ENCODE peak calls at places on chromosomes 4 and X, in eight cellular contexts. I is neuronal stem cell; Z is posterior vena cava; U is amygdala; G is stimulated activated CD4-positive, alpha-beta T cell treated with anti-CD3 and anti-CD28 coated beads, Interleukin-12 subunit alpha, Interleukin-12 subunit beta, amount 100 ng/mL, for 24 hours; Q is GM10248; F is colonic mucosa; P is T-helper 2 cell. O is an unnamed sample.

GRCh38 chrX:151177141-151178027 is 1.0 kb downstream of the GPR50 start:
- DNase-seq in I (peak), Z (no peak), U (no peak), G (no peak), Q (no peak), F (no peak), P (no peak), O (no peak)

GRCh38 chr4:8648296-8648695 is 55.7 kb downstream of the CPZ start:
- DNase-seq in I (no peak), Z (peak), U (no peak), G (no peak), Q (no peak), F (no peak), P (no peak), O (no peak)

GRCh38 chr4:182549386-182549785 is 306.2 kb downstream of the TENM3 start:
- DNase-seq in I (no peak), Z (no peak), U (no peak), G (no peak), Q (no peak), F (no peak), P (no peak), O (no peak)

GRCh38 chr4:175614880-175615279 is 197.2 kb downstream of the GPM6A start:
- DNase-seq in I (no peak), Z (peak), U (no peak), G (no peak), Q (no peak), F (no peak), P (no peak), O (peak)

GRCh38 chrX:11137543-11138139 is 26.5 kb downstream of the HCCS start:
- DNase-seq in I (no peak), Z (no peak), U (no peak), G (no peak), Q (peak), F (no peak), P (no peak), O (no peak)

GRCh38 chr4:173076903-173077629 is 91.5 kb upstream of the GALNT7 start:
- DNase-seq in I (no peak), Z (no peak), U (no peak), G (no peak), Q (no peak), F (no peak), P (no peak), O (no peak)

GRCh38 chrX:40867352-40867751 is 132.0 kb upstream of the MED14 start:
- DNase-seq in I (no peak), Z (no peak), U (no peak), G (no peak), Q (no peak), F (no peak), P (no peak), O (no peak)

GRCh38 chr4:40357738-40358137 is 22.6 kb downstream of the CHRNA9 start:
- DNase-seq in I (no peak), Z (no peak), U (no peak), G (no peak), Q (no peak), F (no peak), P (no peak), O (no peak)

GRCh38 chr4:51836531-51836930 is 6.4 kb upstream of the DCUN1D4 start:
- DNase-seq in I (no peak), Z (no peak), U (no peak), G (no peak), Q (no peak), F (no peak), P (no peak), O (no peak)

GRCh38 chrX:4240541-4241194 is 527.2 kb upstream of the PRKX start:
- DNase-seq in I (no peak), Z (no peak), U (no peak), G (no peak), Q (no peak), F (no peak), P (no peak), O (peak)